ENCODE peak calls at places on chromosomes 3 and 15, in ten cellular contexts. I is lower lobe of right lung, K is right lobe of liver, R is fibroblast of mammary gland, U is fibroblast of lung, A is aorta, F is uterus, E is IMR-90, P is A549, J is brain microvascular endothelial cell. D is an unnamed sample.

GRCh38 chr3:98763814-98764691 is 913 bp downstream of the ST3GAL6 start:
- DNase-seq in F (no peak), K (no peak), E (no peak), I (peak; percentile 44), R (no peak), J (no peak), U (peak; percentile 53), A (no peak), P (no peak), D (no peak)

GRCh38 chr15:63504979-63505841 is 817 bp downstream of the USP3 start:
- DNase-seq in A (peak; percentile 76), K (peak; percentile 76), P (no peak), F (peak; percentile 53), U (peak; percentile 62), R (peak; percentile 56), E (peak; percentile 51), I (peak; percentile 83), J (peak; percentile 45), D (no peak)

GRCh38 chr3:48694610-48695051 is 8.9 kb upstream of the NCKIPSD start:
- DNase-seq in R (peak; percentile 90), A (peak; percentile 91), I (peak; percentile 69), P (no peak), K (peak; percentile 79), U (peak; percentile 94), F (peak; percentile 87), E (peak; percentile 85), J (peak; percentile 79), D (peak; percentile 75)

GRCh38 chr15:83112233-83112958 is 5.0 kb downstream of the TM6SF1 start:
- DNase-seq in R (peak; percentile 60), U (peak; percentile 96), P (no peak), I (no peak), J (peak; percentile 83), E (peak; percentile 95), K (no peak), F (no peak), A (no peak), D (peak; percentile 70)

GRCh38 chr3:21326704-21327103 is 424.3 kb downstream of the ZNF385D start:
- DNase-seq in J (no peak), I (no peak), U (peak; percentile 5), K (no peak), E (peak; percentile 7), A (no peak), F (no peak), R (peak; percentile 18), P (no peak), D (peak; percentile 25)

GRCh38 chr3:128201158-128201755 is 48.0 kb downstream of the EEFSEC start:
- DNase-seq in U (no peak), F (no peak), P (no peak), J (no peak), R (peak; percentile 30), E (no peak), K (no peak), A (no peak), I (no peak), D (no peak)

GRCh38 chr15:93362821-93363220 is 273.8 kb upstream of the RGMA start:
- DNase-seq in U (no peak), I (no peak), A (no peak), P (no peak), K (no peak), F (peak; percentile 20), R (no peak), E (no peak), J (no peak), D (no peak)

GRCh38 chr3:189049458-189050231 is 122.1 kb upstream of the TPRG1 start:
- DNase-seq in E (no peak), K (no peak), R (no peak), U (no peak), I (no peak), P (no peak), A (no peak), J (no peak), F (no peak), D (no peak)

GRCh38 chr3:14789221-14789620 is 29.5 kb upstream of the FGD5 start:
- DNase-seq in A (peak; percentile 18), P (no peak), J (no peak), F (no peak), R (no peak), K (no peak), U (no peak), I (no peak), E (no peak), D (no peak)

GRCh38 chr15:40149339-40149738 is 11.5 kb upstream of the BUB1B start:
- DNase-seq in K (no peak), A (no peak), P (no peak), F (no peak), R (no peak), J (no peak), E (no peak), U (no peak), I (no peak), D (no peak)

GRCh38 chr15:98771444-98772059 is 123.2 kb downstream of the IGF1R start:
- DNase-seq in P (no peak), K (no peak), J (no peak), R (no peak), U (peak; percentile 31), A (no peak), F (no peak), I (no peak), E (peak; percentile 39), D (no peak)

GRCh38 chr3:71968491-71968890 is 183.5 kb upstream of the PROK2 start:
- DNase-seq in P (no peak), I (no peak), E (no peak), K (no peak), R (no peak), A (no peak), F (no peak), J (no peak), U (no peak), D (no peak)

GRCh38 chr15:76866716-76867321 is 38.3 kb downstream of the SCAPER start:
- DNase-seq in F (no peak), A (no peak), J (peak; percentile 17), E (peak; percentile 58), K (no peak), R (peak; percentile 48), P (peak; percentile 18), I (no peak), U (peak; percentile 66), D (peak; percentile 7)

GRCh38 chr15:81270781-81271491 is 53.0 kb downstream of the STARD5 start:
- DNase-seq in U (no peak), P (no peak), E (peak; percentile 77), K (no peak), A (no peak), R (peak; percentile 71), I (no peak), F (no peak), J (peak; percentile 68), D (no peak)

GRCh38 chr3:194711913-194712312 is 26.2 kb downstream of the FAM43A start:
- DNase-seq in J (peak; percentile 99), P (no peak), E (peak; percentile 91), F (no peak), R (peak; percentile 82), U (peak; percentile 53), K (no peak), I (no peak), A (no peak), D (peak; percentile 87)

GRCh38 chr3:62586356-62586755 is 213.0 kb upstream of the FEZF2 start:
- DNase-seq in P (no peak), K (no peak), J (peak; percentile 40), E (peak; percentile 46), I (no peak), R (peak; percentile 95), U (peak; percentile 96), F (no peak), A (no peak), D (peak; percentile 95)

GRCh38 chr3:62589078-62589477 is 215.7 kb upstream of the FEZF2 start:
- DNase-seq in A (no peak), P (no peak), R (no peak), F (no peak), U (peak; percentile 69), E (no peak), J (no peak), I (no peak), K (no peak), D (no peak)

GRCh38 chr3:62585861-62586260 is 212.5 kb upstream of the FEZF2 start:
- DNase-seq in P (no peak), F (no peak), K (no peak), I (no peak), U (no peak), E (peak; percentile 18), R (no peak), A (no peak), J (no peak), D (no peak)

GRCh38 chr3:62587579-62588031 is 214.3 kb upstream of the FEZF2 start:
- DNase-seq in F (no peak), J (peak; percentile 90), P (no peak), A (no peak), U (peak; percentile 98), I (no peak), E (peak; percentile 91), R (peak; percentile 100), K (no peak), D (peak; percentile 99)

DNA sequence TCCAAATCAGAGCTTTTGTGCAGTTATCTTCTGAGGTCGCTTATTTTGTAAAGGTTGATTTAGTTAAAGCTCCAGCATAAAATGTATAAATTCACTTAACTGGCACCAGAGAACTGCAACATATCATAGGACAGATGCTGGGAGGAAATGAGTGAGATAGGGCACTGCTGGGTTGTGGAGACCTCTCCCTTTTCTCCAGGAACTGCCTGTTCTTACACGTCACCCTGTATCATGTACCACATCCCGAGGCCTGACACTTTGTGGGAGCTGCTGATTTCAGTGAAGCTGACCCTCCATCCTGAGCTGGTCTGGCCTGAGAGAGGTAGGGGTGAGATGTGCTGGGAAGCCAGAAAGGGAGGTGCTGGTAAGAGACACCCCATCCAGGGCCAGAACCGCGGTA is 213.8 kb upstream of the FEZF2 start:
- DNase-seq in R (peak; percentile 97), U (peak; percentile 96), I (no peak), E (peak; percentile 60), K (no peak), A (no peak), F (no peak), J (peak; percentile 83), P (no peak), D (peak; percentile 93)
- H3K4me3 ChIP-seq in R (no peak overlapping the region), U (no peak overlapping the region), I (no peak overlapping the region), E (no peak overlapping the region), K (no peak overlapping the region), A (no peak overlapping the region), F (no peak overlapping the region), J (no peak overlapping the region), P (no peak overlapping the region), D (no peak overlapping the region)

GRCh38 chr3:84600703-84601225 is 358.0 kb upstream of the CADM2 start:
- DNase-seq in K (no peak), E (no peak), P (no peak), R (no peak), J (no peak), A (no peak), U (no peak), I (no peak), F (no peak), D (no peak)
- H3K4me3 ChIP-seq in K (no peak overlapping the region), E (no peak overlapping the region), P (no peak overlapping the region), R (no peak overlapping the region), J (no peak overlapping the region), A (no peak overlapping the region), U (no peak overlapping the region), I (no peak overlapping the region), F (no peak overlapping the region), D (no peak overlapping the region)

GRCh38 chr3:4574426-4574965 is 81.3 kb downstream of the ITPR1 start:
- DNase-seq in R (no peak), I (no peak), K (no peak), A (no peak), F (no peak), J (no peak), P (no peak), U (no peak), E (no peak), D (no peak)
- H3K4me3 ChIP-seq in R (no peak overlapping the region), I (no peak overlapping the region), K (no peak overlapping the region), A (no peak overlapping the region), F (no peak overlapping the region), J (no peak overlapping the region), P (no peak overlapping the region), U (no peak overlapping the region), E (no peak overlapping the region), D (no peak overlapping the region)

GRCh38 chr3:43621974-43622739 is at the start of gene ANO10:
- DNase-seq in I (peak; percentile 99), J (peak; percentile 100), F (peak; percentile 99), P (peak; percentile 90), A (peak; percentile 99), K (peak; percentile 100), U (peak; percentile 99), R (peak; percentile 99), E (peak; percentile 99), D (peak; percentile 99)
- H3K4me3 ChIP-seq in I (peak within 1 kb of the TSS; percentile 89), J (peak within 1 kb of the TSS; percentile 92), F (peak within 1 kb of the TSS; percentile 97), P (peak within 1 kb of the TSS; percentile 93), A (peak within 1 kb of the TSS; percentile 76), K (peak within 1 kb of the TSS; percentile 66), U (peak within 1 kb of the TSS; percentile 79), R (peak within 1 kb of the TSS; percentile 88), E (peak within 1 kb of the TSS; percentile 81), D (peak within 1 kb of the TSS; percentile 81)

D was measured in skeletal muscle cell.